ENCODE peak calls at places on chromosome 16, in six cellular contexts. T is AG04449, S is OCI-LY7, C is cardiac muscle cell, L is choroid plexus epithelial cell, K is psoas muscle. H is an unnamed sample.

GRCh38 chr16:79509221-79509631 is 91.3 kb downstream of the MAF start:
- DNase-seq in C (no peak), T (no peak), L (no peak), S (no peak), K (peak), H (no peak)

GRCh38 chr16:47060596-47060995 is 83.1 kb downstream of the NETO2 start:
- DNase-seq in S (no peak), K (no peak), C (no peak), T (no peak), L (no peak), H (no peak)

GRCh38 chr16:48385272-48385953 is at the start of gene SIAH1:
- DNase-seq in T (no peak), L (peak), C (peak), K (peak), S (peak), H (peak)

GRCh38 chr16:83831451-83831987 is 23.7 kb downstream of the HSBP1 start:
- DNase-seq in T (no peak), S (no peak), L (no peak), C (no peak), K (no peak), H (no peak)

GRCh38 chr16:57023541-57024249 is 34.3 kb downstream of the NLRC5 start:
- DNase-seq in S (no peak), C (no peak), L (no peak), K (no peak), T (no peak), H (no peak)

GRCh38 chr16:2739555-2740435 is 12.6 kb upstream of the SRRM2 start:
- DNase-seq in S (no peak), L (no peak), C (no peak), T (no peak), K (no peak), H (no peak)

GRCh38 chr16:66308096-66308495 is 58.4 kb upstream of the CDH5 start:
- DNase-seq in T (no peak), L (no peak), K (no peak), S (no peak), C (no peak), H (no peak)

GRCh38 chr16:17414421-17414820 is 56.3 kb downstream of the XYLT1 start:
- DNase-seq in S (peak), L (no peak), T (no peak), K (no peak), C (no peak), H (no peak)

GRCh38 chr16:4946917-4947316 is 10.0 kb upstream of the PPL start:
- DNase-seq in C (no peak), K (no peak), S (no peak), T (no peak), L (no peak), H (no peak)

GRCh38 chr16:3000540-3000939 is 12.2 kb upstream of the CLDN9 start:
- DNase-seq in S (no peak), C (no peak), L (no peak), K (no peak), T (no peak), H (no peak)

GRCh38 chr16:57152096-57153093 is 33.4 kb downstream of the PSME3IP1 start:
- DNase-seq in S (no peak), L (no peak), K (no peak), C (no peak), T (no peak), H (no peak)

GRCh38 chr16:86067936-86068335 is 169.0 kb downstream of the IRF8 start:
- DNase-seq in K (no peak), S (no peak), T (no peak), L (no peak), C (no peak), H (no peak)

GRCh38 chr16:71855937-71856662 is 10.3 kb downstream of the ATXN1L start:
- DNase-seq in C (no peak), S (no peak), L (no peak), K (no peak), T (no peak), H (no peak)

GRCh38 chr16:80682435-80683070 is 121.8 kb downstream of the CDYL2 start:
- DNase-seq in C (peak), L (peak), S (no peak), K (no peak), T (peak), H (no peak)

GRCh38 chr16:58087209-58087913 is 41.8 kb downstream of the CFAP20 start:
- DNase-seq in C (no peak), S (no peak), L (no peak), K (no peak), T (no peak), H (no peak)

GRCh38 chr16:70805787-70806186 is 4.8 kb upstream of the VAC14 start:
- DNase-seq in L (peak), S (no peak), T (peak), K (no peak), C (peak), H (no peak)

GRCh38 chr16:64165368-64165767 is 956.5 kb downstream of the CDH11 start:
- DNase-seq in T (no peak), L (no peak), K (no peak), C (no peak), S (no peak), H (no peak)

GRCh38 chr16:30353438-30354129 is 1.5 kb downstream of the CD2BP2 start:
- DNase-seq in S (no peak), C (no peak), T (no peak), L (no peak), K (peak), H (no peak)

GRCh38 chr16:30354423-30355143 is 525 bp downstream of the CD2BP2 start:
- DNase-seq in T (no peak), C (no peak), S (peak), K (no peak), L (no peak), H (no peak)

GRCh38 chr16:30351586-30352419 is 3.3 kb downstream of the CD2BP2 start:
- DNase-seq in T (peak), K (peak), C (peak), L (peak), S (peak), H (no peak)

GRCh38 chr16:30351001-30351441 is 4.1 kb downstream of the CD2BP2 start:
- DNase-seq in S (peak), C (no peak), L (no peak), T (no peak), K (peak), H (no peak)

GRCh38 chr16:30352488-30353401 is 2.4 kb downstream of the CD2BP2 start:
- DNase-seq in S (peak), T (no peak), K (peak), C (no peak), L (no peak), H (no peak)
- TF ChIP-seq CTCF in S (peak), T (no peak), K (peak), C (peak), L (peak), H (no peak)

GRCh38 chr16:68363847-68364600 is 53.2 kb downstream of the PRMT7 start:
- DNase-seq in S (no peak), T (no peak), C (peak), L (peak), K (no peak), H (no peak)

GRCh38 chr16:68362952-68363846 is 52.4 kb downstream of the PRMT7 start:
- DNase-seq in K (no peak), C (no peak), S (no peak), T (no peak), L (no peak), H (no peak)

GRCh38 chr16:68366062-68366461 is 55.2 kb downstream of the PRMT7 start:
- DNase-seq in L (no peak), T (no peak), S (no peak), C (no peak), K (no peak), H (no peak)

GRCh38 chr16:68365167-68365817 is 54.5 kb downstream of the PRMT7 start:
- DNase-seq in K (no peak), L (no peak), T (no peak), S (no peak), C (no peak), H (no peak)

DNA sequence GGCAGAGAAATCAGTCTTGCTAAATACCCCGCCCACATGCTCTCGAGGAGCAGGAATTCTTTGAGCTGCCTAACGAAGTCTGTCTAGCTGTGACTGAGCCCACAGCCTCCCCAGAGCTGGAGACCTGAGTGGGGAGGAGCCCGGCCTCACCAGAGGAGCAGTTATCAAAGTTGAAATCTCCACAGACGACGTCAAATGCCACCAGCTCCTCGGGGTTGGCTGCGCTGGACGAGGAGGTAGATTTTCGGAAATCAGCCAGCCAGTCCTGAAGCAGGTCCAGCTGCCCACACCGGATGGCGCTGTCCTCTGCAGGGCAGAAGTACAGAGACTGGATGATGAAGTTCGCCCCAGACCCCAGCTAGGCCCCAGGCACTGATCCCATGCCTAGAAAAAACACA is 53.8 kb downstream of the PRMT7 start:
- DNase-seq in T (no peak), C (peak), S (no peak), K (no peak), L (peak), H (no peak)
- TF ChIP-seq CTCF in T (no peak), C (peak), S (peak), K (no peak), L (peak), H (no peak)

GRCh38 chr16:81821422-81822128 is 42.5 kb downstream of the PLCG2 start:
- DNase-seq in T (no peak), S (peak), L (peak), C (no peak), K (no peak), H (no peak)
- TF ChIP-seq CTCF in T (no peak), S (no peak), L (no peak), C (no peak), K (no peak), H (no peak)

GRCh38 chr16:8872967-8873865 is 4.4 kb upstream of the CARHSP1 start:
- DNase-seq in T (no peak), S (peak), C (no peak), L (no peak), K (no peak), H (no peak)
- TF ChIP-seq CTCF in T (no peak), S (peak), C (peak), L (peak), K (peak), H (no peak)

DNA sequence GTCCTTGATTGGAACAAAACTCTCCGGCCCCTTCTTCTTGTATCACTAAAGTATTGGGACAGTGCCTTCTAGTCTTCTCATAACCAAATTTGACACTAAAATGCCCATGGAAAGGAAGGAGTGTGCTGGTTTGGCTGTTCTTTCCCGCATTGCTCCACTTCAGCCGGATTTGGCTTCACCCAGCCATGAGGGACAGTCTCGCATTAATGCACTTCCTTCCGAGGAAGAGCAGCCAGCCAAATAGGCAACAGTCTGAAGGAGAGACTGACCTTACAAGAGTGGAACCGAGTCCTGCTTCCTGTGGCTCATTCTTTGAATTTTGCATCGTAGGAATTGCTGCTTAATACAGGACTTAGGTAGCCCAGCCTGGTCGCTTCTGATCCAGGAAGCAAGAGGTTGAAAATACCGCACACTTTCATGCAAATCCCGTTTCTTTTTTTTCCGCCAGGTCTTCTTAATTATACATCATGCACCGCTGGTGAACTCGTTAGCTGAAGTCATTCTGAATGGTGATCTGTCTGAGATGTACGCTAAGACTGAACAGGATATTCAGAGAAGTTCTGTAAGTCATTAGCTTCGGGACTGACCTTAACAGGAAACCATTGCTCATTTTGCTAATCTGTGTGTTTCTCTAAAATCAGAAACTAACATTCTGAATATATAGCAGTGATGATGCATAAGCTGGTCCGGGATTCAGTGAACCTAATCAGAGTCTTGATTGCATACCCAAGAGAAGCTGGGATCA is 38.2 kb downstream of the CLEC16A start:
- DNase-seq in L (no peak), C (no peak), T (no peak), K (peak), S (peak), H (no peak)
- TF ChIP-seq CTCF in L (no peak), C (no peak), T (no peak), K (no peak), S (no peak), H (no peak)

H was measured in natural killer cell.